ENCODE peak calls at places on chromosomes 5 and 9, in seven cellular contexts. L is HFF-Myc; F is activated CD4-positive, alpha-beta T cell treated with anti-CD3 and anti-CD28 coated beads, Interleukin-2, amount 50 U/mL, for 1 hour; S is fibroblast of mammary gland; T is HEK293T; Q is AG09319; X is psoas muscle. Y is an unnamed sample.

GRCh38 chr9:29211003-29211584 is 1637.8 kb upstream of the C9orf72 start:
- DNase-seq in L (no peak), F (no peak), S (no peak), T (no peak), Q (no peak), X (no peak), Y (no peak)

GRCh38 chr9:35553670-35554543 is 51.2 kb upstream of the TESK1 start:
- DNase-seq in L (peak; percentile 45), F (peak; percentile 18), S (peak; percentile 83), T (peak; percentile 84), Q (peak; percentile 57), X (peak; percentile 83), Y (peak; percentile 59)

GRCh38 chr9:108550111-108550510 is 305.7 kb downstream of the ACTL7B start:
- DNase-seq in L (no peak), F (no peak), S (peak; percentile 76), T (no peak), Q (no peak), X (peak; percentile 68), Y (no peak)

GRCh38 chr9:87676976-87677775 is 48.7 kb upstream of the CTSL start:
- DNase-seq in L (no peak), F (no peak), S (no peak), T (no peak), Q (no peak), X (no peak), Y (no peak)

GRCh38 chr5:165497707-165498106 is 1992.3 kb downstream of the MAT2B start:
- DNase-seq in L (no peak), F (no peak), S (peak; percentile 53), T (peak; percentile 38), Q (no peak), X (no peak), Y (no peak)

GRCh38 chr9:99373912-99374311 is 151.8 kb downstream of the SEC61B start:
- DNase-seq in L (no peak), F (no peak), S (no peak), T (no peak), Q (no peak), X (no peak), Y (no peak)

GRCh38 chr5:6633469-6634326 is 458 bp downstream of the SRD5A1 start:
- DNase-seq in L (no peak), F (peak; percentile 19), S (no peak), T (peak; percentile 9), Q (no peak), X (no peak), Y (no peak)

GRCh38 chr9:129209580-129209979 is 31.5 kb upstream of the IER5L start:
- DNase-seq in L (no peak), F (no peak), S (no peak), T (no peak), Q (no peak), X (no peak), Y (no peak)

GRCh38 chr5:76717222-76718083 is 1.5 kb downstream of the F2R start:
- DNase-seq in L (no peak), F (no peak), S (no peak), T (no peak), Q (no peak), X (no peak), Y (no peak)

GRCh38 chr9:92254401-92255337 is 38.8 kb downstream of the IARS1 start:
- DNase-seq in L (no peak), F (no peak), S (no peak), T (no peak), Q (no peak), X (no peak), Y (no peak)

GRCh38 chr5:98433673-98434072 is 339.8 kb upstream of the RGMB start:
- DNase-seq in L (no peak), F (no peak), S (peak; percentile 61), T (no peak), Q (no peak), X (no peak), Y (no peak)

GRCh38 chr5:123035950-123036390 is 555 bp downstream of the PPIC start:
- DNase-seq in L (no peak), F (no peak), S (peak; percentile 28), T (peak; percentile 59), Q (no peak), X (peak; percentile 77), Y (no peak)

GRCh38 chr9:77440057-77440456 is 208.1 kb downstream of the GNA14 start:
- DNase-seq in L (peak; percentile 74), F (no peak), S (peak; percentile 57), T (peak; percentile 60), Q (no peak), X (no peak), Y (no peak)

GRCh38 chr5:139645495-139645871 is 2.7 kb upstream of the CXXC5 start:
- DNase-seq in L (no peak), F (no peak), S (no peak), T (no peak), Q (no peak), X (no peak), Y (no peak)

GRCh38 chr5:72209515-72210115 is 102.3 kb downstream of the MAP1B start:
- DNase-seq in L (no peak), F (no peak), S (no peak), T (peak; percentile 45), Q (no peak), X (no peak), Y (no peak)

GRCh38 chr5:66415208-66415607 is 181.0 kb upstream of the MAST4 start:
- DNase-seq in L (no peak), F (no peak), S (peak; percentile 15), T (no peak), Q (no peak), X (no peak), Y (no peak)

GRCh38 chr5:137344723-137345322 is 154.3 kb downstream of the SPOCK1 start:
- DNase-seq in L (peak; percentile 52), F (no peak), S (peak; percentile 86), T (peak; percentile 39), Q (peak; percentile 49), X (no peak), Y (peak; percentile 2)

GRCh38 chr9:121842612-121842978 is 191.2 kb downstream of the DAB2IP start:
- DNase-seq in L (no peak), F (no peak), S (peak; percentile 68), T (no peak), Q (no peak), X (no peak), Y (no peak)

GRCh38 chr9:17625644-17626388 is 47.0 kb downstream of the SH3GL2 start:
- DNase-seq in L (no peak), F (no peak), S (no peak), T (no peak), Q (no peak), X (no peak), Y (no peak)

GRCh38 chr5:18798058-18798457 is 1163.8 kb downstream of the TAF11L14 start:
- DNase-seq in L (no peak), F (no peak), S (no peak), T (no peak), Q (no peak), X (no peak), Y (no peak)

GRCh38 chr9:9563817-9564216 is 1049.0 kb downstream of the PTPRD start:
- DNase-seq in L (no peak), F (no peak), S (no peak), T (no peak), Q (no peak), X (no peak), Y (no peak)

GRCh38 chr5:178357127-178357526 is 124.5 kb upstream of the PHYKPL start:
- DNase-seq in L (no peak), F (no peak), S (no peak), T (no peak), Q (no peak), X (peak; percentile 54), Y (no peak)

GRCh38 chr5:36054646-36055045 is 12.0 kb downstream of the UGT3A2 start:
- DNase-seq in L (no peak), F (no peak), S (no peak), T (no peak), Q (no peak), X (no peak), Y (no peak)

GRCh38 chr5:79546782-79547428 is 33.0 kb upstream of the HOMER1 start:
- DNase-seq in L (peak; percentile 63), F (no peak), S (no peak), T (peak; percentile 21), Q (peak; percentile 54), X (no peak), Y (no peak)

GRCh38 chr5:17910318-17910717 is 276.1 kb downstream of the TAF11L14 start:
- DNase-seq in L (no peak), F (no peak), S (peak; percentile 38), T (no peak), Q (no peak), X (no peak), Y (no peak)

GRCh38 chr9:114619205-114619758 is 8.2 kb downstream of the TMEM268 start:
- DNase-seq in L (no peak), F (no peak), S (no peak), T (no peak), Q (no peak), X (no peak), Y (no peak)

GRCh38 chr5:128538249-128539037 is 398 bp upstream of the FBN2 start:
- DNase-seq in L (peak; percentile 91), F (no peak), S (peak; percentile 82), T (peak; percentile 68), Q (peak; percentile 87), X (peak; percentile 56), Y (no peak)

GRCh38 chr5:160466889-160467554 is 45.4 kb downstream of the PTTG1 start:
- DNase-seq in L (no peak), F (no peak), S (peak; percentile 35), T (no peak), Q (no peak), X (no peak), Y (no peak)

Y was measured in substantia nigra.